ENCODE peak calls at places on chromosomes 11 and 22, in five cellular contexts. Q is psoas muscle, F is fibroblast of the aortic adventitia, U is thoracic aorta, S is Caco-2. Y is an unnamed sample.

GRCh38 chr22:25645266-25645665 is 80.8 kb downstream of the GRK3 start:
- DNase-seq in Q (no peak), F (peak), U (no peak), S (no peak), Y (peak)

GRCh38 chr11:3853935-3854659 is 1.4 kb upstream of the STIM1 start:
- DNase-seq in Q (peak), F (no peak), U (no peak), S (no peak), Y (no peak)

GRCh38 chr11:2462986-2463765 is 18.4 kb downstream of the KCNQ1 start:
- DNase-seq in Q (no peak), F (no peak), U (no peak), S (peak), Y (no peak)

GRCh38 chr11:11789735-11790369 is 51.9 kb upstream of the USP47 start:
- DNase-seq in Q (no peak), F (peak), U (no peak), S (no peak), Y (peak)

GRCh38 chr22:37237371-37238268 is 6.4 kb downstream of the RAC2 start:
- DNase-seq in Q (no peak), F (peak), U (no peak), S (peak), Y (peak)

GRCh38 chr11:96318399-96318798 is 24.6 kb downstream of the MAML2 start:
- DNase-seq in Q (no peak), F (no peak), U (no peak), S (no peak), Y (no peak)

GRCh38 chr11:68798221-68798813 is 43.4 kb downstream of the CPT1A start:
- DNase-seq in Q (no peak), F (peak), U (no peak), S (no peak), Y (peak)

GRCh38 chr22:20214853-20215252 is 53.3 kb downstream of the RTN4R start:
- DNase-seq in Q (no peak), F (no peak), U (no peak), S (no peak), Y (no peak)

GRCh38 chr11:92675810-92676209 is 293.6 kb upstream of the MTNR1B start:
- DNase-seq in Q (no peak), F (no peak), U (no peak), S (no peak), Y (no peak)

GRCh38 chr22:48438096-48438495 is 1389.6 kb downstream of the BRD1 start:
- DNase-seq in Q (no peak), F (no peak), U (no peak), S (no peak), Y (no peak)
- TF ChIP-seq CTCF in Q (no peak), F (no peak), U (no peak), S (no peak), Y (no peak)

DNA sequence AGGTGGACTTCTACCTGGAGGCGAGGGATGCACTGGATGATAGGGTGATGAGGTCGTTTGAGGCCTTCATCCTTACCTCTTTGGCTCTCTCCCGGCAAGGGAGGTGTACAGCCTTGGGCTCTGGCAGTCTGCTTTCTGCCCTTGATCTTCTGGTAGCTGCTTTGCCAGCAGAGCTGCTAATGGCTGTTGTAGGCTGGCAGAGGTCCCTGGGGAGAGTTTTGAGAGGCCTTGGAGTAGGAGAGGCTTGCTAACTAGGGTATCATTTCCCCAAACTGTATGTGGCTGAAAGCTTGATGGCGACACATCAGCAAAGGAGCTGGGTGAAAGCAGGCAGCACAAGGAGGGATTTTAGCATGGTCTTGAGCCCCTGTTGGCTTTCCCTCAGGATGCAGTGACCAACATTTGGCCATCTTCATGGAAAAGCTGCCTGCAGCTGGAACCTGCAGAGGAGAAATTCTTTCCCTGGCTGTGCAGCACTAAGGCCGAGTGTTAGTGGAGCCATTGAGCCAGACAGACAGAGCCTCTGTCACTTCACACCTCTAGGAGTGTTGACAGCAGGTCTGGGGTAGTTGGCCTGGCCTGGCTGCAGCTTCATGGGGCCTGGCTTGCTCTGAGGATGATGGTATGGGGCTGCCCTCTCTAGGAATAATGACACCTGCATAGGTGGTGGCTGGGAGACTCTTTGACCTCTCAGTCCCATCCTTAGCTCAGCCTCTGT is 3.5 kb upstream of the AMPD3 start:
- DNase-seq in Q (no peak), F (no peak), U (no peak), S (no peak), Y (no peak)
- H3K4me3 ChIP-seq in Q (peak), F (no peak), U (peak), S (peak), Y (no peak)

GRCh38 chr11:35056391-35057093 is 82.4 kb upstream of the CD44 start:
- DNase-seq in Q (no peak), F (no peak), U (no peak), S (no peak), Y (peak)
- TF ChIP-seq CTCF in Q (no peak), F (no peak), U (no peak), S (no peak), Y (peak)

GRCh38 chr11:680476-680875 is 14.5 kb downstream of the DEAF1 start:
- DNase-seq in Q (no peak), F (no peak), U (no peak), S (no peak), Y (no peak)
- H3K4me3 ChIP-seq in Q (no peak), F (no peak), U (no peak), S (no peak), Y (no peak)

GRCh38 chr11:128776434-128777284 is 82.8 kb downstream of the FLI1 start:
- DNase-seq in Q (no peak), F (peak), U (no peak), S (no peak), Y (peak)
- TF ChIP-seq CTCF in Q (peak), F (peak), U (peak), S (no peak), Y (peak)

GRCh38 chr11:35144811-35145210 is 5.8 kb downstream of the CD44 start:
- DNase-seq in Q (no peak), F (peak), U (no peak), S (no peak), Y (peak)
- H3K4me3 ChIP-seq in Q (no peak), F (peak), U (no peak), S (no peak), Y (no peak)

Y was measured in choroid plexus epithelial cell.